ENCODE peak calls at places on chromosomes 12 and 14, in four cellular contexts. T, Q, D and I are unnamed samples.

GRCh38 chr14:106681161-106681955 is 1155.0 kb downstream of the TMEM121 start:
- DNase-seq in T (no peak), Q (no peak), D (no peak), I (no peak)

GRCh38 chr12:85280138-85280983 is at the start of gene ALX1:
- DNase-seq in T (no peak), Q (peak), D (peak), I (peak)

GRCh38 chr14:24965934-24966593 is 83.9 kb downstream of the STXBP6 start:
- DNase-seq in T (peak), Q (no peak), D (peak), I (no peak)

GRCh38 chr12:26276709-26277108 is 81.3 kb downstream of the SSPN start:
- DNase-seq in T (no peak), Q (no peak), D (no peak), I (no peak)

GRCh38 chr12:132289356-132290202 is 39.8 kb downstream of the GALNT9 start:
- DNase-seq in T (no peak), Q (no peak), D (no peak), I (no peak)

GRCh38 chr12:107405436-107405835 is 280.2 kb upstream of the PWP1 start:
- DNase-seq in T (no peak), Q (no peak), D (no peak), I (no peak)

GRCh38 chr14:63470877-63471565 is 72.2 kb downstream of the PPP2R5E start:
- DNase-seq in T (no peak), Q (peak), D (peak), I (no peak)

GRCh38 chr12:42236017-42236416 is 2.0 kb downstream of the YAF2 start:
- DNase-seq in T (no peak), Q (no peak), D (no peak), I (no peak)

GRCh38 chr14:36091096-36091495 is 85.4 kb downstream of the PTCSC3 start:
- DNase-seq in T (no peak), Q (peak), D (no peak), I (no peak)

GRCh38 chr12:119258149-119258548 is 76.4 kb upstream of the CCDC60 start:
- DNase-seq in T (no peak), Q (no peak), D (no peak), I (no peak)

GRCh38 chr12:107983871-107984480 is 145.1 kb upstream of the WSCD2 start:
- DNase-seq in T (no peak), Q (no peak), D (no peak), I (no peak)

GRCh38 chr14:27243360-27243759 is 645.5 kb upstream of the NOVA1 start:
- DNase-seq in T (no peak), Q (peak), D (peak), I (no peak)

GRCh38 chr12:119704065-119704747 is 36.3 kb downstream of the PRKAB1 start:
- DNase-seq in T (no peak), Q (peak), D (peak), I (no peak)

GRCh38 chr12:122174155-122174845 is at the start of gene IL31:
- DNase-seq in T (no peak), Q (no peak), D (no peak), I (no peak)

GRCh38 chr12:102009796-102010195 is 52.0 kb downstream of the WASHC3 start:
- DNase-seq in T (no peak), Q (no peak), D (no peak), I (no peak)
- H3K27ac ChIP-seq in T (no peak), Q (no peak), D (no peak), I (no peak)

DNA sequence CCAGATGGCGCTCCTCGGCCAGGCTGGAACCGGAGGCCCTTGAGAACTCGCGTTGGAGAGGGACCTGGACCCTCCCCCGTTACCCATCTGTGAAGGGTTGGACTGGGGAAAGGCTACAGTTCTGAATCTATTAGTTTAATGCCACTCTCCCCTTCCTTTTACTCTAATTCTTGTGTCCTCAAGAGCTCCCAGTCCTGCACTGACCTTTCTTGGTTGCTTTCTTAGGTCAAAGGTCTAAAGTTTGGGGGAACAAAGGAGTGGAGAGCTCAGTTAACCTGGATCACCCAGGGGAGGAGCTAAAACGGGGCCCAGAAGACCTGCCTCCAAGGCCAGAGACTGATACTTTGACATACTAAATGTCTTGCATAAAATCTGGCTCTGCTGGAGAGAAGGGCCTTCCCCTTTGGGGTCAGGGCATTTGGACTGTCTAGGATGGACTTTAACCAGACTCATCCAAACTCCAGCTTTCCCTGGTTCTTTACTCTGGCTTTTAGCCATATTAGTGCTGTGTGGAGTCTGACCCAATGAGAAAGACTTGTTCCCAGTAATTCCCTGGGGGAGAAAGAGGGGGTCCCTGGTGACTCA is 923 bp upstream of the MLF2 start:
- DNase-seq in T (no peak), Q (no peak), D (no peak), I (peak)
- TF ChIP-seq CTCF in T (peak), Q (peak), D (no peak), I (no peak)

DNA sequence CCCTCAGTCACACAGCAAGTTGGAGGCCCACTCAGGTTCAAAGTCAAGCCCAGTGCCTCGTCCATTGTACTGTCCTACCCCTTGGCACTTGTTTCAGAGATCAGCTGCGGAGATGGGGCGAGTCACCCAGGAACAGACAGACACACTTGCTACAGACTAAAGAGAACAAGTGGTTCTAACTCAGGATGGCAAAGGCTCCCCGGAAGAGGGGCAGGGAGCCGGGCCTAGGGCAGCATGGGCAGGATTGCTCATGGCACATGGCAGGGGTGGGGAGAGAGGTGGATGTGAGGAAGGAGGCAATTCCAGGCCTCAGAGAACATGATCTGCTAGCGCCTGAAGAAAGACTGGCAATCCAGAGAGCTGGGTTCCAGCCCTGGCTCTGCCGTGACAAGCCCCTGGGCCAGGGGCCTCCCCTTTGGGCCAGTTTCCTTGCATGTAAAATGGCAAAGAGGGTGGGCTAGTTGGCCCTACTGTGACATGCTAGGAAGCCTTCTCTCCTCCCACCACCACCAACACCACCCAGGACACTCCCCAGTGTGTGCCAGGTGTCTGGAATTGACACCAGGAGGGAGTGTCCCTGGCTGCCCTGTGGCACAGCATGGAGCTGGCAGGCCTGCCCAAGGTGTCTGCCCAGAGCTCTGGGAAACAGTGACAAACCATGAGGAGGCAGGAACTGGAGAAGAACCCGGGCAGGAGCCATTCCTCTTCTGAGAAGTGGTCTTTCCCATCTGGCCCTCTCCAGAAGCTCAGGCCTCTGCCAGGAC is 24.0 kb upstream of the IRF2BPL start:
- DNase-seq in T (no peak), Q (no peak), D (no peak), I (no peak)
- H3K27ac ChIP-seq in T (peak), Q (peak), D (peak), I (no peak)

DNA sequence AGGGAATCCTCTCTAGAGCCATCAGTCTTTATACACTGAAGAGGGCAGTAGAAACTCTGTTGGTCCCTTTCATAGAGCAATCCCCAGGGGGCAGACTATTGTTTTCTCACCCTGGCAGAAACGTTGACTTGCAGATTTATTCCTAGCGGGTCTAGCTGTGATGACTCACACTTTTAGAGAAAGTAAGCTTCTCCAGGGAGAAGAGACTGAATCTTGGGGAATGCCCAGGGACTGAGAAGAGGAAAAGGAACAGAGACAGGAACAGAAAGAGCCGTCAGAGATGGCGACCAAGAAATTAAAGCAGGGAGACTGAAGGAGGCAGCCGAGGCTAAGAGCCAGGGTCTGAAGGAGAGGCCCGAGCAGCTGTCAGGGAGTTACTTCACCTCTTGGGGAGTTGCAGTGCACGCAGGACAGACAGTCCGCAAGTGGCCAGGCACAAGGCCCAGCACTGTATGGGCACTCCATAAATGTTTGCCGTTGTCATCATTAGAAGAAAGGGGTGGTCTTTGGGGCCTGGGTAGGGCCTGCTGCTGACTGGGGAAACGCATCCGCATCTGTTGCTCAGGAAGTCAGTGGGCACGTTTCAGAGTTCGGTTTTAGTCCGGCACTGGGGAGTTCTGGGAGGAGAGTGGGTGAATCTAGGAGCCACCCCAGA is 13.0 kb downstream of the PLEKHG6 start:
- DNase-seq in T (peak), Q (peak), D (peak), I (no peak)
- TF ChIP-seq CTCF in T (peak), Q (no peak), D (peak), I (peak)

GRCh38 chr12:7001921-7002591 is 16.2 kb downstream of the LPCAT3 start:
- DNase-seq in T (no peak), Q (no peak), D (no peak), I (no peak)
- H3K27ac ChIP-seq in T (no peak), Q (no peak), D (no peak), I (no peak)

DNA sequence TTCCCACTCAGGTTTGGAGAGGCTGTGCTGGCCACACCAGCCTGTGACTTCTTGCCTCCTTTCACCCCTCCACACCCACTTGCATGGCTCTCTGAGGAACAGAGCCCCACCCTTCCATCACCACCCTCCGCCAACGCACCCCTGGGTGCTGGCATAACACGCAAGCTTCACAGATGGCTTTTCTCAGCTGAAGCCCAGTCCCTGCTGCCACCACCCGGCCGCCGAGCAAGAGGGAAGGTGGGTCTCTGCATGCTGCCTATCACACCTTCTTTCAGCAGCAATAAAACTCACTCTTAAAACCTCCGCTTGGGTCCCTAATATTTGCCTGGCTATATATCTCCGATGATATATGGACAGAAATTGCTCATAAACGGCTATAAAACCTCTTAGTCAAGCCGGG is 41.6 kb downstream of the SMUG1 start:
- DNase-seq in T (no peak), Q (no peak), D (no peak), I (no peak)
- TF ChIP-seq CTCF in T (no peak), Q (no peak), D (no peak), I (no peak)

GRCh38 chr12:113201187-113202177 is 16.0 kb downstream of the RITA1 start:
- DNase-seq in T (no peak), Q (no peak), D (no peak), I (no peak)
- H3K27ac ChIP-seq in T (no peak), Q (no peak), D (no peak), I (no peak)